ENCODE peak calls at places on chromosome 3, in six cellular contexts. V, T, O, R, F and E are unnamed samples.

GRCh38 chr3:133527306-133527705 is 46.2 kb upstream of the CDV3 start:
- DNase-seq in T (no peak), O (no peak), V (no peak), R (no peak), F (no peak), E (no peak)

GRCh38 chr3:126399348-126399730 is 4.6 kb downstream of the CFAP100 start:
- DNase-seq in T (no peak), V (no peak), F (no peak), O (no peak), R (no peak), E (no peak)

GRCh38 chr3:123453675-123454074 is 4.8 kb upstream of the ADCY5 start:
- DNase-seq in O (no peak), R (no peak), F (no peak), T (no peak), V (no peak), E (no peak)

GRCh38 chr3:179961081-179962078 is 75.4 kb downstream of the PEX5L start:
- DNase-seq in F (no peak), V (no peak), O (no peak), T (no peak), R (no peak), E (no peak)

GRCh38 chr3:177379045-177379444 is 181.8 kb upstream of the TBL1XR1 start:
- DNase-seq in O (no peak), V (no peak), F (no peak), R (no peak), T (no peak), E (no peak)

GRCh38 chr3:177439729-177440269 is 242.5 kb upstream of the TBL1XR1 start:
- DNase-seq in T (no peak), V (no peak), R (no peak), O (no peak), F (no peak), E (no peak)

GRCh38 chr3:196124608-196125007 is 42.7 kb upstream of the TFRC start:
- DNase-seq in V (no peak), R (no peak), F (peak; percentile 10), O (no peak), T (no peak), E (no peak)

GRCh38 chr3:185729335-185729715 is 95.5 kb downstream of the IGF2BP2 start:
- DNase-seq in T (no peak), V (peak; percentile 76), R (no peak), O (no peak), F (no peak), E (no peak)

GRCh38 chr3:165156757-165157156 is 39.4 kb downstream of the SLITRK3 start:
- DNase-seq in F (no peak), R (no peak), T (no peak), V (no peak), O (no peak), E (no peak)

GRCh38 chr3:71195492-71195891 is 388.0 kb downstream of the FOXP1 start:
- DNase-seq in T (no peak), V (peak; percentile 47), O (no peak), F (no peak), R (no peak), E (no peak)

GRCh38 chr3:183774631-183775030 is 50.7 kb downstream of the MAP6D1 start:
- DNase-seq in R (no peak), T (no peak), O (no peak), V (no peak), F (no peak), E (no peak)

GRCh38 chr3:190701096-190701532 is 161.4 kb downstream of the GMNC start:
- DNase-seq in F (no peak), R (peak; percentile 12), O (no peak), V (peak; percentile 41), T (no peak), E (no peak)

GRCh38 chr3:42220436-42220835 is 45.5 kb downstream of the CCK start:
- DNase-seq in F (no peak), R (no peak), O (no peak), T (no peak), V (no peak), E (no peak)

GRCh38 chr3:55888282-55888855 is 401.3 kb upstream of the WNT5A start:
- DNase-seq in F (no peak), V (no peak), R (no peak), T (no peak), O (no peak), E (no peak)

GRCh38 chr3:4515896-4516295 is 22.7 kb downstream of the ITPR1 start:
- DNase-seq in O (no peak), R (no peak), T (no peak), V (no peak), F (no peak), E (no peak)

GRCh38 chr3:112437146-112438022 is 61.9 kb downstream of the BTLA start:
- DNase-seq in F (no peak), T (no peak), R (no peak), V (peak; percentile 32), O (no peak), E (no peak)

GRCh38 chr3:149314807-149315578 is 18.4 kb downstream of the TM4SF18 start:
- DNase-seq in F (no peak), O (no peak), T (no peak), R (no peak), V (peak; percentile 80), E (no peak)

GRCh38 chr3:171867976-171868375 is 24.8 kb downstream of the TMEM212 start:
- DNase-seq in R (no peak), V (no peak), F (no peak), O (no peak), T (no peak), E (no peak)

GRCh38 chr3:124586126-124587052 is 143.9 kb upstream of the UMPS start:
- DNase-seq in V (peak; percentile 10), F (no peak), O (no peak), T (no peak), R (no peak), E (no peak)

GRCh38 chr3:124582621-124583437 is 147.4 kb upstream of the UMPS start:
- DNase-seq in O (no peak), V (no peak), F (no peak), T (no peak), R (no peak), E (no peak)

GRCh38 chr3:124587053-124587408 is 143.2 kb upstream of the UMPS start:
- DNase-seq in R (no peak), V (peak; percentile 37), T (no peak), F (no peak), O (no peak), E (no peak)

GRCh38 chr3:124584245-124584551 is 146.1 kb upstream of the UMPS start:
- DNase-seq in R (no peak), V (no peak), F (no peak), T (no peak), O (no peak), E (no peak)

GRCh38 chr3:124584552-124585391 is 145.5 kb upstream of the UMPS start:
- DNase-seq in T (peak; percentile 76), F (peak; percentile 89), O (peak; percentile 30), R (peak; percentile 71), V (peak; percentile 56), E (no peak)
- H3K27ac ChIP-seq in T (peak overlapping the region; percentile 19), F (peak overlapping the region; percentile 81), O (no peak overlapping the region), R (no peak overlapping the region), V (no peak overlapping the region), E (no peak overlapping the region)

GRCh38 chr3:70053293-70053692 is 53.8 kb downstream of the SAMMSON start:
- DNase-seq in F (no peak), V (peak; percentile 37), O (no peak), R (no peak), T (no peak), E (no peak)

DNA sequence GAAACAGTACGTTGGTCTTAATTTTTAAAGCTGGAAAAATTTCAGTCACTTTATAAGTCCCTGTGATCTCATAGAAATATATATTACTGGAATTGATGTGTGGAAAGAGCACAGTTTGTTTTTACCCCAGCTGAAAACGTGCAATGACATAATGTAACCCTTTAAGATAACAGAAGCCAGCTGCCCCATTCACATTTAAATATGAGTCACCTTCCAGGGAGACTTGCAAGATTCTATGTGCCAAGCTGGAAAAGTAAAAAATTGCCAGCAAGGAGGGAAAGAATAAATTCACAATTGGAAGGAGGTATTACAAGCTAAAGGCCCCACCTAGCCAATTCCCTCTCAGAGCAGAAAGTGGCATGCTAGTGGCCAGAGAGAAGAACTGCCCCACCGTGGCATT is 50.2 kb downstream of the SAMMSON start:
- DNase-seq in T (no peak), R (no peak), V (peak; percentile 52), F (no peak), O (no peak), E (no peak)
- H3K27ac ChIP-seq in T (no peak overlapping the region), R (no peak overlapping the region), V (no peak overlapping the region), F (no peak overlapping the region), O (no peak overlapping the region), E (no peak overlapping the region)

DNA sequence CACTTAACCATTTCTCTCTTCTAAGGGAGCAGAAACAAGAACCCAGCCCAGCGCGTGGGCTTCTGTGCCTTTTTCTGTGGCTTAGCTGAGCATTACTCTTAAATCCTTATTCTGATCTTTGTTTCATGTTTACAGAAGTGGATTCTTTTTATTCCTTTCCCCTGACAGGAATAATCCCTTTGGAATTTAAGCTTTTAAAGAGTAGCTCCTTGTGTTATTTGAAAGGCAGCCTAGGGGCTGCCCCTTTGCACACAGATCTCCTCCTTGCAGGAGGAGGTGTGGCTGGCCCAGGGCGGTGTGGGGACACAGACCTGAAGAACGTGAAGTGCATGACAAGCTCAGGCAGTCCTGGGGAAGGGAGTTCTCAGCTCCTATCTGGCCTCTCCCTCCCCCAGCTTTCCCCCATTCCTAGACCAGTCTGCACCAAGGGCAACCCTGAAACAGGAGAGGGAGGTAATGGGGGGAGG is 77.1 kb upstream of the UBE2E1 start:
- DNase-seq in F (no peak), V (peak; percentile 58), R (no peak), O (no peak), T (no peak), E (peak; percentile 74)
- H3K27ac ChIP-seq in F (no peak overlapping the region), V (no peak overlapping the region), R (peak overlapping the region; percentile 29), O (no peak overlapping the region), T (no peak overlapping the region), E (no peak overlapping the region)

DNA sequence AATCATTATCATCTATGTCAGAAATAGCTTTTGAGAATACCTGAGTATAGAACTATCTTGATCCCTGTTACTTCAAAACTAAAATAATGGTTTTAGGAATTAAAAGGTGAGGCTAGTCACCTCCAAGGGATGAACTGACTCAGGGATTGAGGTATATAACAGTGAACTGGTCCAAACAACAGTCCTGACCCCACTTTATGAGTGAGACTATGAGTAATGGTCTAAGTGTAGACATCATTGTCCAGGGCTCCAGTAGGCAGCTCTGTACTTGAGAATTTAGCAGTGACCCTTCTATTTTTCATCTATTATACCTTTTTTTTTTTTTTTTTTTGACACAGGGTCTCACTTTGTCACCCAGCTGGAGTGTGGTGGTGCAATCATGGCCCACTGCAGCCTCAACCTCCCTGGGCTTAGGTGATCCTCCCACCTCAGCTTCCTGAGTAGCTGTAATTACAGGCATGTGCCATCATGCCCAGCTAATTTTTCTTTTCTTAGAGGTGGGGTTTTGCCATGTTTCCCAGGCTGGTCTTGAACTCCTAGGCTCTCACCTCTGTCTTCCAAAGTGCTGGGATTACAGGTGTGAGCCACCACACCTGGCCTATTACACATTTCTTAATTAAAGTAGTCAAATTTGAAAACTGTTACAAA is 36.3 kb downstream of the MLH1 start:
- DNase-seq in F (no peak), T (no peak), V (no peak), O (no peak), R (no peak), E (no peak)
- H3K27ac ChIP-seq in F (peak overlapping the region; percentile 74), T (peak overlapping the region; percentile 30), V (no peak overlapping the region), O (no peak overlapping the region), R (no peak overlapping the region), E (peak overlapping the region; percentile 16)

GRCh38 chr3:30657914-30658313 is 51.5 kb downstream of the TGFBR2 start:
- DNase-seq in V (no peak), T (no peak), F (no peak), O (no peak), R (no peak), E (no peak)
- H3K27ac ChIP-seq in V (peak overlapping the region; percentile 100), T (peak overlapping the region; percentile 76), F (no peak overlapping the region), O (no peak overlapping the region), R (no peak overlapping the region), E (peak overlapping the region; percentile 60)